ENCODE peak calls at places on chromosomes 5 and 9, in four cellular contexts. X is tibial nerve, H is ovary, W is astrocyte. I is an unnamed sample.

GRCh38 chr9:21904776-21905175 is 89.4 kb downstream of the CDKN2A start:
- DNase-seq in X (no peak), H (no peak), W (no peak), I (peak)

GRCh38 chr5:14757853-14758252 is 93.3 kb downstream of the OTULIN start:
- DNase-seq in X (no peak), H (no peak), W (no peak), I (no peak)

GRCh38 chr9:684055-684949 is 157.2 kb upstream of the DMRT1 start:
- DNase-seq in X (no peak), H (no peak), W (peak), I (peak)

GRCh38 chr5:75337366-75338021 is 474 bp downstream of the HMGCR start:
- DNase-seq in X (peak), H (no peak), W (no peak), I (no peak)

GRCh38 chr5:56358703-56359428 is 125.7 kb upstream of the ANKRD55 start:
- DNase-seq in X (peak), H (peak), W (peak), I (peak)

GRCh38 chr9:19920401-19920800 is 131.6 kb upstream of the SLC24A2 start:
- DNase-seq in X (no peak), H (no peak), W (no peak), I (no peak)

GRCh38 chr9:136803551-136804508 is 3.9 kb upstream of the RABL6 start:
- DNase-seq in X (no peak), H (no peak), W (no peak), I (no peak)

GRCh38 chr9:5186416-5187169 is 1.2 kb upstream of the INSL6 start:
- DNase-seq in X (peak), H (no peak), W (peak), I (peak)

GRCh38 chr5:102910240-102911226 is 155.4 kb downstream of the PAM start:
- DNase-seq in X (no peak), H (no peak), W (peak), I (no peak)

GRCh38 chr9:88184986-88185385 is 46.7 kb upstream of the SPATA31C2 start:
- DNase-seq in X (no peak), H (no peak), W (no peak), I (no peak)

GRCh38 chr9:20989923-20990341 is 41.5 kb downstream of the HACD4 start:
- DNase-seq in X (peak), H (no peak), W (peak), I (no peak)

GRCh38 chr9:15231788-15232635 is 75.0 kb downstream of the TTC39B start:
- DNase-seq in X (no peak), H (no peak), W (peak), I (no peak)

GRCh38 chr5:151082976-151083651 is 2.3 kb upstream of the TNIP1 start:
- DNase-seq in X (no peak), H (no peak), W (no peak), I (no peak)

GRCh38 chr5:130333089-130333488 is 428.8 kb downstream of the CHSY3 start:
- DNase-seq in X (no peak), H (no peak), W (peak), I (peak)

GRCh38 chr5:176876506-176877431 is 22.4 kb downstream of the HK3 start:
- DNase-seq in X (no peak), H (no peak), W (no peak), I (no peak)

GRCh38 chr9:3508531-3509374 is 17.0 kb downstream of the RFX3 start:
- DNase-seq in X (no peak), H (no peak), W (peak), I (no peak)

GRCh38 chr9:81825831-81826540 is 102.2 kb upstream of the SPATA31D4 start:
- DNase-seq in X (no peak), H (no peak), W (peak), I (no peak)

GRCh38 chr5:144473650-144474049 is 303.0 kb downstream of the KCTD16 start:
- DNase-seq in X (no peak), H (no peak), W (no peak), I (no peak)

GRCh38 chr9:122393284-122393983 is 22.6 kb downstream of the PTGS1 start:
- DNase-seq in X (no peak), H (no peak), W (no peak), I (no peak)

GRCh38 chr9:90099262-90099982 is 494.6 kb downstream of the GADD45G start:
- DNase-seq in X (no peak), H (no peak), W (peak), I (peak)

GRCh38 chr5:87129051-87129450 is 138.6 kb upstream of the RASA1 start:
- DNase-seq in X (no peak), H (no peak), W (no peak), I (no peak)

GRCh38 chr5:137336161-137336560 is 163.0 kb downstream of the SPOCK1 start:
- DNase-seq in X (no peak), H (no peak), W (no peak), I (no peak)

GRCh38 chr5:149731617-149732400 is 1.7 kb downstream of the PPARGC1B start:
- DNase-seq in X (peak), H (peak), W (peak), I (peak)

GRCh38 chr9:120892748-120893584 is 16.0 kb upstream of the PHF19 start:
- DNase-seq in X (no peak), H (no peak), W (peak), I (peak)

GRCh38 chr5:172816887-172817418 is 17.1 kb upstream of the ERGIC1 start:
- DNase-seq in X (no peak), H (peak), W (peak), I (peak)
- TF ChIP-seq CTCF in X (no peak), H (no peak), W (no peak), I (no peak)

GRCh38 chr5:82605441-82605973 is 327.4 kb upstream of the RPS23 start:
- DNase-seq in X (no peak), H (no peak), W (no peak), I (no peak)
- H3K27ac ChIP-seq in X (no peak), H (no peak), W (no peak), I (no peak)

DNA sequence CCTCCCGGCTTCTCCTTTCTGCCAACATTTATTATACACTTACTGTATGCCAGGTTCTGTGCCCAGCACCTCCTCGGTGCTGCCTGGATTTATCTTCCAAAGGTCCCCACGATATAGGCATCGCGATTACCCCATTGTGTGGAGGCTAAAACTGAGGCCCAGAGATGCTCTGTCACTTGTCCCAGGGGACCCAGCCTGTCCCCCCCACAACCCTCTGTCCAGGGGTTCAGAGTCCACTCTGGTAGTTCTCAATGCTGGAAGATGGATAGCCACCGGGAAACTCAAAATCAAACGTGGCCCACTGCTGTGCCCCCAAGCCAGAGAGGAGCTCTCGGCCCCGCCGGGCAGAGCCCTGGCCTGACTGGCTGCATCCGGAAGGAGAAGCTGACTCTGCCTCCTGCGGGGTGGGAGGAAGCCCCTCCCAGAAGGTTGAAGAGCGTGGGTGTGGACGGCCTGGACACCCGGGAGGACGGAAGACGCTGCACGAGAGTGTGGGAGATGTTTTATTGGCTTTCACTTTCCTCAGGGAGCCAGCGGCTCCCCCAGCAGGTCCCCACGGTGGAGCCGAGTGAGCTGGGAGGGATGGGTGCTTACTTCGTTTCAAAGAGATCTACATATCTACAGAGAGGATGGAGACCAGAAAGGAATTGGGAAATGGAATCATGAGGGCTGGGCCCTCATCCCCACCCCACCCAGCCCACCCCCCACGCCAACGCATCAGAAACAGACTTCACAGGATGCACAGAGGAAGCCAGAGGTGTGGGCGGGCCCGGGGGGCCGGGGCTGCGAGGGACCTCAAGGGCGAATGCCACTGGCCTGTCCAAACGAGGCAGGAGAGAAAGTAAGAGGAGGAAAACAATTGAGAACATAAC is 32.4 kb downstream of the FAM163B start:
- DNase-seq in X (no peak), H (peak), W (no peak), I (peak)
- H3K4me3 ChIP-seq in X (no peak), H (peak), W (no peak), I (no peak)

DNA sequence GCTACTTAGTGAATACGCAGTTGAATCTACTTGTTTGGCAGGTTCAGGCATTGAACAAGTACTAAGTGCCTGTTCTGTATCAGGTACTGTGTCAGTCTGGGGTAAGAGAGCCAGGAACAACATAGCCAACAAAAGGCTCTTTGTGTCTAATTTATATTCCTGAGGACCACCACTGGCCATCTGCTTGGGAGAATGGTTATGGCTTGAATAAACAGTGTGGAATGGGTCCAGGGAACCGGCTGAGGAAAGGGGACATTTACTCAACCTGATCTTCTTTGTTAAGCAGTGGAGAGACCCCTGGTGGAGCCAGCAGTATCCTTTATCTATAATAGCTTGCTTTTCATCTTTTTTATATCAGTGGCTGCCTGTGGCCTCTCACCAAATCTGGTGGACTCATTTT is 38.6 kb downstream of the EXOSC2 start:
- DNase-seq in X (no peak), H (no peak), W (peak), I (no peak)
- TF ChIP-seq CTCF in X (no peak), H (no peak), W (peak), I (peak)

GRCh38 chr5:17305024-17305423 is 87.6 kb downstream of the BASP1 start:
- DNase-seq in X (no peak), H (no peak), W (no peak), I (peak)

GRCh38 chr5:17305964-17306725 is 88.7 kb downstream of the BASP1 start:
- DNase-seq in X (peak), H (no peak), W (peak), I (peak)

GRCh38 chr5:17302138-17302537 is 84.7 kb downstream of the BASP1 start:
- DNase-seq in X (no peak), H (no peak), W (no peak), I (no peak)

GRCh38 chr5:17304282-17304681 is 86.9 kb downstream of the BASP1 start:
- DNase-seq in X (no peak), H (no peak), W (peak), I (peak)

DNA sequence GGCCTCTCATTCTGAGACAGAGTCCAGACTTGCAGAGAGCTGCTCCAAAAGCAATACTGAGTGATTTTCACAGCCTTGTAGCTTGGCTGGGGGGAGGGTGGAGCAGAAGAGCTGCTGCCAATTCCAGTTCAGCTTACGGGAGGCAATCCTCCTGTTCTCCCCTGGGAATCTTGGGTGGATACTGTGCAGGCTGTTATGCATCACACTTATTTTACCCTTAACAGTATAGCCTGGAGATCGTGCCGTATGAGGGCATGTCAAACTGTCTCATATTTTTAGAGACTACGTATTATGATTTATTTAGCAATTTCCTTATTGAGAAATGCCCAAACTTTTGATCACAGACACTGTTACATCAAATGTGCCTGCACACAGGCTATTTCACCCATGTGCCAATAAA is 85.2 kb downstream of the BASP1 start:
- DNase-seq in X (peak), H (no peak), W (no peak), I (peak)
- H3K27ac ChIP-seq in X (no peak), H (no peak), W (no peak), I (no peak)

GRCh38 chr5:51278458-51279049 is 104.7 kb upstream of the ISL1 start:
- DNase-seq in X (no peak), H (no peak), W (no peak), I (no peak)
- H3K4me3 ChIP-seq in X (no peak), H (no peak), W (no peak), I (no peak)